ENCODE peak calls at places on chromosomes 4 and X, in eight cellular contexts. I is ovary, Y is SK-N-SH, X is A549, C is stomach, S is H1, O is transverse colon, E is upper lobe of left lung. M is an unnamed sample. For H3K4me1, the result is how much of the 10 kb centered on the place peaks cover.

GRCh38 chr4:84235545-84235944 is 263.5 kb downstream of the NKX6-1 start:
- DNase-seq in Y (no peak), S (no peak), O (no peak), X (no peak), E (no peak), I (no peak), C (no peak), M (no peak)

GRCh38 chrX:1451676-1452496 is 823 bp downstream of the ASMTL start:
- DNase-seq in S (no peak), C (peak), Y (no peak), O (peak), E (peak), I (peak), X (no peak), M (peak)

GRCh38 chr4:110877728-110878382 is 255.0 kb upstream of the PITX2 start:
- DNase-seq in S (no peak), I (no peak), E (no peak), X (no peak), Y (no peak), C (no peak), O (no peak), M (no peak)

GRCh38 chr4:138647433-138647832 is 368.1 kb upstream of the NOCT start:
- DNase-seq in O (no peak), Y (no peak), I (no peak), X (no peak), C (no peak), S (no peak), E (no peak), M (no peak)

GRCh38 chr4:14871676-14872430 is 130.4 kb upstream of the CPEB2 start:
- DNase-seq in S (peak), I (no peak), X (peak), E (peak), O (peak), C (peak), Y (no peak), M (no peak)

GRCh38 chr4:149754526-149754925 is 61.1 kb downstream of the IQCM start:
- DNase-seq in S (no peak), X (no peak), I (no peak), Y (no peak), C (no peak), O (no peak), E (no peak), M (no peak)

GRCh38 chrX:14050704-14051103 is 21.0 kb upstream of the GEMIN8 start:
- DNase-seq in E (no peak), Y (no peak), X (no peak), I (no peak), C (no peak), O (no peak), S (no peak), M (no peak)

GRCh38 chrX:83771664-83772063 is 89.3 kb upstream of the CYLC1 start:
- DNase-seq in E (no peak), C (no peak), X (no peak), I (no peak), O (no peak), Y (no peak), S (no peak), M (no peak)

GRCh38 chr4:81198151-81198550 is 16.9 kb downstream of the PRKG2 start:
- DNase-seq in O (no peak), E (peak), I (no peak), S (no peak), Y (no peak), X (no peak), C (peak), M (no peak)

GRCh38 chr4:146243141-146243882 is 29.0 kb downstream of the REELD1 start:
- DNase-seq in Y (no peak), S (peak), X (peak), C (no peak), I (peak), O (no peak), E (no peak), M (no peak)

GRCh38 chr4:138448169-138448568 is 206.0 kb upstream of the SLC7A11 start:
- DNase-seq in O (no peak), C (no peak), I (no peak), S (no peak), E (no peak), Y (no peak), X (no peak), M (no peak)

GRCh38 chr4:80215449-80216052 is 18.2 kb downstream of the PRDM8 start:
- DNase-seq in E (no peak), Y (no peak), C (no peak), X (no peak), S (no peak), I (no peak), O (no peak), M (no peak)

GRCh38 chr4:114539985-114540384 is 58.6 kb upstream of the UGT8 start:
- DNase-seq in X (no peak), I (no peak), S (no peak), Y (no peak), C (no peak), O (no peak), E (no peak), M (no peak)

GRCh38 chrX:13755254-13755653 is 20.7 kb downstream of the OFD1 start:
- DNase-seq in X (no peak), O (no peak), S (no peak), I (no peak), E (no peak), C (no peak), Y (no peak), M (no peak)

GRCh38 chrX:107480272-107480671 is 30.8 kb downstream of the FRMPD3 start:
- DNase-seq in I (no peak), Y (no peak), O (no peak), S (no peak), C (no peak), X (no peak), E (no peak), M (no peak)

GRCh38 chr4:22313974-22314373 is 201.9 kb downstream of the ADGRA3 start:
- DNase-seq in E (no peak), X (no peak), S (no peak), O (no peak), C (no peak), Y (no peak), I (no peak), M (no peak)

GRCh38 chr4:114077610-114078009 is 98.2 kb upstream of the ARSJ start:
- DNase-seq in S (no peak), C (no peak), O (no peak), X (no peak), I (no peak), Y (no peak), E (no peak), M (no peak)

DNA sequence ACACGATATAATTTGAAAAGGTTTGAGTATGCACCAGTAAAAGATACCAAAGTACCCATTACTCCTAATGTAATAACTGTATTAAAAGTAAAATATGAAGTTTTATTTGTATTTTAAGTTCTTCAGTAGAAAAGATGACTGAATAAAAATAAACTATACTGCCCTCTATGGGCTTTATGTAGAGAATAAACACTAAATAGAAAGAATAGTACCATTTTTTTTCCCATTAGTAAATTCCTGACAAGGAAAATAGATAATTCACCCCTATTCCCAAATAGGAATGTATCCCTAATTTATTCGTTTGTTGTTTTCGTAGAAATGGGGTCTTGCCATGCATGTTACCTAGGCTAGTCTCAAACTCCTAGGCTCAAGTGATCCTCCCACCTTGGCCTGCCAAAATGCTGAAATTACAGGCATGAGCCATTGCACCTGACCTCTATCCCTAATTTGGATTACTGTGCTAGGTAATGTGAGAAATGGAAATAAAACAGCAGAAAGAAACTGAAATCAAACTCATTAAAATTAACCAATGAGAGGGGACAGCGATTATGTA is 73.6 kb upstream of the COX18 start:
- DNase-seq in C (no peak), I (no peak), O (no peak), E (no peak), X (no peak), Y (no peak), S (no peak), M (no peak)
- TF ChIP-seq CTCF in C (peak), I (no peak), O (peak), E (no peak), X (peak), Y (peak), S (no peak), M (no peak)

DNA sequence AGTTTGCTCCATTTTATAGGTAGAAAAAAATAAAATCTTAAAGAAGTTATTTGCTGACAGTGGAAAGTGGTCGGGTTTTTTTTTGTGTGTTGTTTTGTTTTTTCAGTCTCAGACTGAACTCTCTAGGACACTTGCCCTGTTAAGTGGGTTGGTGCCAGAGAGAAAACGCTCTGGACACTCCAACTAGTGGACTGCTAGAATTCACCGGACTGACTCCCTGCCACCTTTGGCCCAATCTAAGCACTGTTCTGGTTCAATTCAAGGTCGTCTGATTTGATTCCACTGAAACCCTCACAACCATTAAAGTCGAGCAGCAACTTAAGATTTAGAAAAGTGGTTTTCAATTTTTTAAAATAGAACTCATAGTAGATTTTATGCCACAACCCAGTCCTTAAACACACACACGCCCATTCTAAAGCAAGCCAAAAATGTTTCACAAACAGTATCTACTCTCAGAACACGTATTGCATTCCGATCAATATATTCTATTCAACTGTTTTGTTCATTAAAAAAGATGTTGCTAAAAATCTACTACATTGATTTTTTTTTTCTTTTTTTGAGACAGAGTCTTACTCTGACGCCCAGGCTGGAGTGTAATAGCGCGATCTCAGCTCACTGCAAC is 27.3 kb downstream of the RWDD4 start:
- DNase-seq in X (no peak), I (peak), Y (no peak), S (no peak), E (no peak), O (no peak), C (no peak), M (no peak)
- TF ChIP-seq EP300 in X (no peak), I (no peak), Y (no peak), S (no peak), E (no peak), O (no peak), C (no peak), M (no peak)

GRCh38 chr4:173517781-173518371 is 12.2 kb downstream of the HAND2 start:
- DNase-seq in C (no peak), O (peak), X (no peak), E (no peak), Y (peak), I (no peak), S (peak), M (no peak)

GRCh38 chr4:173514641-173515217 is 15.3 kb downstream of the HAND2 start:
- DNase-seq in I (no peak), X (no peak), Y (no peak), O (no peak), C (no peak), E (no peak), S (no peak), M (no peak)

GRCh38 chr4:173513651-173514050 is 16.4 kb downstream of the HAND2 start:
- DNase-seq in I (no peak), C (no peak), E (no peak), O (no peak), Y (no peak), S (no peak), X (no peak), M (no peak)

GRCh38 chr4:173516621-173517612 is 13.1 kb downstream of the HAND2 start:
- DNase-seq in E (no peak), I (peak), C (no peak), X (no peak), Y (peak), O (no peak), S (peak), M (no peak)

GRCh38 chr4:173515458-173515857 is 14.6 kb downstream of the HAND2 start:
- DNase-seq in I (no peak), C (no peak), Y (no peak), E (no peak), X (no peak), O (no peak), S (no peak), M (no peak)
- H3K4me1 ChIP-seq in I (under half), C (under half), Y (under half), E (under half), X (under half), O (under half), S (under half), M (under half)

DNA sequence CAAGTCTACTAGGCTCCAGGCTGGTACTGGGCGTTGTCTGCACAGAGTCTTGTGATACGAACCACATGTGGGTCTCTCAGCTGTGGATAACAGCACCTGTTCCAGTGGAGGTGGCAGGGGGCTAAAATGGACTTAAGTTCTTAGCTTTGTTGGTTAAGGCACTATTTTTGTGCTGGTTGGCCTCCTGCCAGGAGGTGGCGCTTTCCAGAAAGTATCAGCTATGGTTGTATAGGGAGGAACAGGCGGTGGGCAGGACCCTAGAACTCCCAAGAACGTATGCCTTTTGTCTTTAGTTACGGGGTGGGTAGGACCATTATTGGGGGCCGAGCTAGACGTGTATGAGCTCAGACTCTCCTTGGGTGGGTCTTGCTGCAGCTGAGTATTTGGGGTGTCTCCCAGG is 1138.4 kb downstream of the PCDH19 start:
- DNase-seq in E (no peak), X (no peak), C (no peak), Y (no peak), I (no peak), S (peak), O (no peak), M (no peak)
- TF ChIP-seq CTCF in E (no peak), X (no peak), C (no peak), Y (no peak), I (no peak), S (no peak), O (no peak), M (no peak)

GRCh38 chr4:8238515-8239053 is 31.0 kb upstream of the HTRA3 start:
- DNase-seq in S (peak), O (peak), Y (peak), I (no peak), C (no peak), X (peak), E (no peak), M (no peak)
- TF ChIP-seq EP300 in S (no peak), O (no peak), Y (no peak), I (no peak), C (no peak), X (no peak), E (no peak), M (no peak)

DNA sequence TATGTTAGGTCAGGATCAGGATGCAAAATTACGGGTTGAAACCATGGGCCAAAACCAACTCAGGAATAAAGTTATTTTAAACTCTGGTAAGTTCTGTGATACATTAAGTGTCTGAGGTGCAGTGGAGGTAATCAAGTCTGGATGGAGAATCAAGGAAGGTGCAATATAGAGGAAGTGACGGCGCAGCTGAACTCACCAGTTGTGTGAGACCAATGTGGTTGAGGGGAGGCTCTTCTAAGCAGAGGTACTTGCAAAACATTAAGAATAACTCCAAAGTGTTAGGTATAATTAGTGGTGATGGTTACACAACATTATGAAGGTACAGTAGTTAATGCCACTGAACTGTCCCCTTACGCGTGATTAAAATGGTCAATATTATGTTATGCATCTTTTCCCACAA is 19.7 kb downstream of the GAB3 start:
- DNase-seq in S (no peak), C (no peak), I (no peak), X (no peak), Y (no peak), O (no peak), E (no peak), M (no peak)
- H3K4me1 ChIP-seq in S (under half), C (under half), I (under half), X (half or more), Y (under half), O (under half), E (half or more), M (under half)

DNA sequence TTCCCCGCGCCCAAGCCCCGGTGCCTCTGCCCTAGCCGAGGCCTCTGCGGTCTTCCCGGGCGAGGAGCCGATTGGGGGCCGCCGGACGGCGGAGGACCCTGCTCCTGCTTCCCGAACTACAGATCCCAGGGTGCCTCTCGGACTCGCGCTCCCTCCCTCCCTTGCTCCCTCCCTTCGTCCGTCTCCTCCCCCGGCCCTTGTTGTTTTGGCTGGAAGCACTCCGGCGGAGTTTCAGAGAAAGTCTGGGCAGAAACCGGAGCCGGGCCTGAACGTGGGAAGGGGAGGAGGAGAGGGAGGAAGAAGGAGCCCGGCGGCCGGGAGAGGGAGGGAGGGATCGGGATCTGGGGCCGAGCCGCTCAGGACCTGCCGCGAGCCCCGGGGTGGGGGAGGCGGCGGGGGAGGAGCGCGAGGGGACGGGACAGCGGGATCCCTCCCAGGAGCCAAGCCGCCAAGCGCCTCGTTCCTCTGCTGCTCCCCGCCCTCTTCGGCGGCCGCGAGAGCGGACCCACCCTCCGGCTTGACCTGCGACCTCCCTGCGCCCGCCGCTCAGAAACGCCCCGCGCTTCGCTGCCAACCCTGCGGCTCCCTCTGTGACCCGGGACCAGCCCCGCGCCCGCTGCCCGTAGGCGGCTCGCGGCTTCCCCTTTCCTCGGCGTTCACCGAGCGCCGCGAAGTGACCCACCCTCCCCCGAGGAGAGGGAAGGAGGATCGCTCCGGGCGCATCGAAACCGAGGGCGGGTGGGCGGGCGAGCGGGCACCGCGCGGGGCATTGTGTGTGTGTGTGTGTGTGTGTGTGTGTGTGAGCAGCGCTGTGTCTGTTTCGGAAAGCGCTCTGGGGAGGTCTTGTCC is 473 bp upstream of the GAB1 start:
- DNase-seq in S (peak), X (peak), Y (peak), O (peak), I (peak), C (peak), E (peak), M (peak)
- TF ChIP-seq CTCF in S (no peak), X (no peak), Y (no peak), O (no peak), I (no peak), C (peak), E (peak), M (no peak)

GRCh38 chrX:68650491-68650890 is 3.0 kb downstream of the STARD8 start:
- DNase-seq in E (no peak), S (no peak), X (no peak), C (no peak), Y (no peak), I (no peak), O (no peak), M (no peak)

GRCh38 chrX:68652327-68652930 is 5.0 kb downstream of the STARD8 start:
- DNase-seq in C (no peak), O (no peak), E (no peak), Y (peak), S (no peak), I (no peak), X (peak), M (no peak)

GRCh38 chrX:68658530-68658929 is 11.1 kb downstream of the STARD8 start:
- DNase-seq in I (peak), E (no peak), Y (no peak), C (no peak), S (no peak), O (no peak), X (no peak), M (no peak)

GRCh38 chrX:68659385-68659784 is 11.9 kb downstream of the STARD8 start:
- DNase-seq in O (no peak), Y (no peak), I (no peak), S (no peak), X (no peak), C (no peak), E (no peak), M (no peak)

GRCh38 chrX:68654693-68655092 is 7.2 kb downstream of the STARD8 start:
- DNase-seq in X (no peak), O (no peak), C (no peak), S (no peak), Y (no peak), I (no peak), E (no peak), M (no peak)
- TF ChIP-seq EP300 in X (no peak), O (no peak), C (no peak), S (no peak), Y (no peak), I (no peak), E (no peak), M (no peak)

DNA sequence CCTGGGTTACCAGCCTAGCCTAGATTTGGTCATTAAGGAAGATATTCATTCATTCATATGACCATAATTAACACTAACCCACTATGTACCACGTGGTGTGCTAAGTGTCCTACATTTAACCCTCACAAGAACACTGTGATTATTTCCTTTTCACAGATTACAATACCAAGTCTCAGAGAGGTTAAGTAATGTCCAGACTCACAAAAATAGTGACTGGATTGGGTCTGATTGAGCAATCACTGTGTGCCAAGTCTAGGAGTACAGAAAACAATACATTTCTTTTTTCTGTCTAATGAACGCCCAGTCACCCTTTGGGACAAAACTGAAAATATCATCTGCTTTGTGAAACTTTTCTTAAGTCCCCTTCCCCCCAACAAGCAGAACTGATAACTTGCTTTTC is 7.6 kb upstream of the DLG3 start:
- DNase-seq in S (no peak), X (no peak), O (no peak), E (no peak), Y (no peak), I (no peak), C (no peak), M (no peak)
- H3K4me1 ChIP-seq in S (under half), X (under half), O (under half), E (under half), Y (under half), I (under half), C (under half), M (under half)